ENCODE peak calls at places on chromosomes 12 and 14, in ten cellular contexts. T, O, B, M, G, H, X, Q, W and A are unnamed samples.

GRCh38 chr14:64768401-64769095 is 64.3 kb downstream of the PLEKHG3 start:
- DNase-seq in M (no peak), T (no peak), G (no peak), H (no peak), Q (no peak), O (no peak), B (no peak), W (no peak), X (no peak), A (no peak)

GRCh38 chr14:20688167-20688839 is at the start of gene ANG:
- DNase-seq in G (no peak), Q (no peak), B (no peak), M (no peak), W (no peak), T (no peak), O (no peak), H (no peak), X (no peak), A (no peak)

GRCh38 chr12:101968770-101969169 is 91.4 kb downstream of the DRAM1 start:
- DNase-seq in G (no peak), H (no peak), X (peak), W (no peak), O (no peak), B (no peak), M (peak), Q (no peak), T (peak), A (no peak)

GRCh38 chr12:47768323-47768811 is 4.7 kb upstream of the SLC48A1 start:
- DNase-seq in W (no peak), B (peak), M (no peak), T (no peak), Q (no peak), O (no peak), G (peak), X (no peak), H (no peak), A (no peak)

GRCh38 chr12:113239811-113240331 is 18.6 kb downstream of the TPCN1 start:
- DNase-seq in O (no peak), X (no peak), H (peak), W (no peak), G (peak), M (no peak), T (no peak), Q (no peak), B (no peak), A (no peak)

GRCh38 chr12:106847861-106848260 is 73.4 kb downstream of the RIC8B start:
- DNase-seq in O (no peak), Q (no peak), B (no peak), T (no peak), G (no peak), W (no peak), X (no peak), H (no peak), M (no peak), A (no peak)

GRCh38 chr14:75427126-75427481 is 718 bp upstream of the JDP2 start:
- DNase-seq in O (no peak), B (no peak), T (no peak), Q (no peak), M (no peak), X (no peak), H (peak), G (no peak), W (no peak), A (no peak)

GRCh38 chr14:95495538-95496025 is 20.9 kb downstream of the SYNE3 start:
- DNase-seq in B (no peak), M (no peak), T (peak), X (peak), G (no peak), Q (no peak), W (no peak), O (no peak), H (peak), A (no peak)

GRCh38 chr12:162467-163307 is 51.3 kb downstream of the SLC6A12 start:
- DNase-seq in Q (no peak), B (peak), O (no peak), H (no peak), T (no peak), W (no peak), G (no peak), M (no peak), X (no peak), A (no peak)